ENCODE peak calls at places on chromosomes 1 and 21, in five cellular contexts. U is CD8-positive, alpha-beta memory T cell; Q is IMR-90; I is aorta; H is uterus. T is an unnamed sample.

GRCh38 chr1:209756608-209757445 is 974 bp downstream of the TRAF3IP3 start:
- DNase-seq in Q (no peak), U (peak; percentile 16), I (peak; percentile 68), H (no peak), T (no peak)

GRCh38 chr21:42003051-42003461 is 7.1 kb downstream of the ZBTB21 start:
- DNase-seq in H (no peak), Q (peak; percentile 76), U (no peak), I (no peak), T (no peak)

GRCh38 chr1:25517476-25518394 is 25.7 kb upstream of the LDLRAP1 start:
- DNase-seq in H (no peak), I (no peak), U (no peak), Q (no peak), T (no peak)

GRCh38 chr1:96291468-96291867 is 430.1 kb upstream of the PTBP2 start:
- DNase-seq in H (no peak), I (no peak), Q (no peak), U (no peak), T (no peak)

GRCh38 chr1:151399890-151400235 is 490 bp downstream of the PSMB4 start:
- DNase-seq in H (no peak), I (no peak), U (no peak), Q (peak; percentile 19), T (no peak)

GRCh38 chr1:178037510-178038253 is 56.2 kb upstream of the RASAL2 start:
- DNase-seq in H (peak; percentile 89), Q (peak; percentile 54), I (peak; percentile 92), U (no peak), T (peak; percentile 56)

GRCh38 chr1:171355727-171356126 is 41.7 kb downstream of the FMO4 start:
- DNase-seq in U (no peak), H (no peak), Q (no peak), I (no peak), T (no peak)

GRCh38 chr1:114745351-114745750 is 12.4 kb downstream of the CSDE1 start:
- DNase-seq in Q (peak; percentile 66), U (no peak), I (no peak), H (no peak), T (no peak)

GRCh38 chr1:64242895-64243756 is 39.7 kb downstream of the UBE2U start:
- DNase-seq in U (no peak), I (no peak), Q (peak; percentile 58), H (no peak), T (peak; percentile 28)

GRCh38 chr1:168243200-168243599 is 17.4 kb downstream of the SFT2D2 start:
- DNase-seq in I (no peak), Q (no peak), U (no peak), H (no peak), T (no peak)

GRCh38 chr1:59415876-59416275 is 119.0 kb downstream of the FGGY start:
- DNase-seq in Q (peak; percentile 40), I (no peak), H (no peak), U (no peak), T (no peak)

GRCh38 chr1:36446261-36446660 is 4.0 kb downstream of the OSCP1 start:
- DNase-seq in H (no peak), U (no peak), I (no peak), Q (no peak), T (no peak)

GRCh38 chr21:43936186-43936967 is 71.4 kb downstream of the AGPAT3 start:
- DNase-seq in I (no peak), U (no peak), Q (no peak), H (no peak), T (no peak)

GRCh38 chr1:92274939-92275338 is 23.8 kb downstream of the GLMN start:
- DNase-seq in I (no peak), Q (peak; percentile 54), H (no peak), U (no peak), T (no peak)

GRCh38 chr1:150386546-150387080 is 22.7 kb downstream of the RPRD2 start:
- DNase-seq in I (no peak), Q (no peak), U (no peak), H (no peak), T (no peak)

GRCh38 chr1:15803380-15803779 is 4.1 kb downstream of the UQCRHL start:
- DNase-seq in U (no peak), H (no peak), Q (peak; percentile 38), I (no peak), T (no peak)

GRCh38 chr21:37292946-37293345 is 25.8 kb upstream of the VPS26C start:
- DNase-seq in H (no peak), Q (peak; percentile 22), I (no peak), U (no peak), T (no peak)

GRCh38 chr1:71784989-71785388 is 497.4 kb downstream of the NEGR1 start:
- DNase-seq in I (no peak), U (no peak), Q (no peak), H (no peak), T (no peak)

GRCh38 chr1:6634278-6635052 is 9.8 kb downstream of the THAP3 start:
- DNase-seq in Q (peak; percentile 25), H (peak; percentile 47), I (peak; percentile 66), U (no peak), T (no peak)

GRCh38 chr1:162873671-162874666 is 13.0 kb upstream of the CCDC190 start:
- DNase-seq in Q (peak; percentile 85), I (no peak), H (no peak), U (no peak), T (peak; percentile 85)

GRCh38 chr1:111140680-111140967 is 601 bp downstream of the CEPT1 start:
- DNase-seq in U (no peak), I (no peak), Q (peak; percentile 36), H (no peak), T (no peak)

GRCh38 chr1:45721207-45721606 is 29.2 kb downstream of the IPP start:
- DNase-seq in Q (peak; percentile 61), H (no peak), U (no peak), I (no peak), T (peak; percentile 30)

GRCh38 chr1:46522184-46522968 is 29.1 kb downstream of the KNCN start:
- DNase-seq in Q (peak; percentile 45), U (no peak), I (peak; percentile 65), H (peak; percentile 20), T (peak; percentile 71)

GRCh38 chr1:234118911-234119310 is 214.4 kb downstream of the SLC35F3 start:
- DNase-seq in H (no peak), U (no peak), I (no peak), Q (no peak), T (no peak)

GRCh38 chr21:44865561-44866280 is 7.8 kb downstream of the PTTG1IP start:
- DNase-seq in H (no peak), I (peak; percentile 50), Q (no peak), U (no peak), T (no peak)

GRCh38 chr1:55257958-55258357 is 42.8 kb upstream of the USP24 start:
- DNase-seq in H (no peak), Q (peak; percentile 35), U (peak; percentile 47), I (no peak), T (no peak)

GRCh38 chr1:201769072-201769471 is 59.9 kb upstream of the IPO9 start:
- DNase-seq in U (no peak), H (no peak), I (no peak), Q (no peak), T (no peak)

GRCh38 chr1:64911326-64911725 is 55.0 kb downstream of the JAK1 start:
- DNase-seq in H (no peak), Q (no peak), U (no peak), I (no peak), T (no peak)

GRCh38 chr1:214280386-214281029 is 451 bp upstream of the SMYD2 start:
- DNase-seq in Q (peak; percentile 37), U (no peak), I (peak; percentile 54), H (peak; percentile 20), T (peak; percentile 62)

GRCh38 chr1:21659099-21659923 is 9.8 kb downstream of the RAP1GAP start:
- DNase-seq in I (peak; percentile 71), H (peak; percentile 62), U (peak; percentile 75), Q (peak; percentile 36), T (peak; percentile 82)
- H3K4me3 ChIP-seq in I (no peak overlapping the region), H (no peak overlapping the region), U (peak overlapping the region; percentile 45), Q (no peak overlapping the region), T (no peak overlapping the region)

GRCh38 chr1:18903313-18903671 is 937 bp upstream of the ALDH4A1 start:
- DNase-seq in Q (no peak), H (no peak), U (no peak), I (no peak), T (no peak)

GRCh38 chr1:18902523-18903312 is at the start of gene ALDH4A1:
- DNase-seq in U (peak; percentile 92), Q (peak; percentile 98), H (peak; percentile 98), I (peak; percentile 99), T (peak; percentile 98)

GRCh38 chr1:18901147-18901951 is 1.0 kb downstream of the ALDH4A1 start:
- DNase-seq in Q (no peak), I (no peak), H (no peak), U (no peak), T (no peak)

GRCh38 chr1:18900303-18900841 is 2.0 kb downstream of the ALDH4A1 start:
- DNase-seq in U (no peak), Q (peak; percentile 60), I (no peak), H (no peak), T (no peak)

GRCh38 chr1:18901952-18902522 is 318 bp downstream of the ALDH4A1 start:
- DNase-seq in I (no peak), U (no peak), H (peak; percentile 34), Q (no peak), T (no peak)
- H3K27ac ChIP-seq in I (peak overlapping the region; percentile 60), U (peak overlapping the region; percentile 77), H (peak overlapping the region; percentile 93), Q (peak overlapping the region; percentile 46), T (peak overlapping the region; percentile 95)

DNA sequence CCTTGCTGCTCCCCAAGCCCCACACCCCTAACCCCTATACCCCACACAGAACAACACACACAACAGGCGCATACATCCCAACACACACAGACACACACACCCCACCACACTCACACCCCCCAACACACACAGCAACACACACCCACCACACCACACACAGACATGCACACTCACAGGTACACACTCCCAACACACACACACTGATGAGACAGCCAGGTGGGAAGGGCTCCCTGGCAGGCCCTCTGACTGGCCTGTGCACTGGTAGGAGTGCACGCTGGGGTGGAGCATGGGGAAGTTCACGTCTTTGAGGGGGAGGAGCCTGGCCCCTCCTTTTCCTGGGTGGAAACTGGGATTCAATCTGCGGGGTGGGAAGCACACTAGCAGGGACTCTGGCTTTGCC is 116.7 kb downstream of the RHOU start:
- DNase-seq in H (no peak), U (no peak), Q (no peak), I (no peak), T (no peak)
- H3K4me1 ChIP-seq in H (no peaks in the 10 kb centered on the region), U (no peaks in the 10 kb centered on the region), Q (peaks cover 5% of the 10 kb centered on the region), I (no peaks in the 10 kb centered on the region), T (no peaks in the 10 kb centered on the region)

GRCh38 chr1:204285438-204286322 is 71.9 kb upstream of the GOLT1A start:
- DNase-seq in H (no peak), Q (no peak), I (no peak), U (no peak), T (no peak)

GRCh38 chr1:204287466-204287881 is 72.3 kb downstream of the PLEKHA6 start:
- DNase-seq in H (no peak), Q (no peak), U (no peak), I (no peak), T (peak; percentile 10)

GRCh38 chr1:204286323-204286714 is 72.5 kb upstream of the GOLT1A start:
- DNase-seq in U (no peak), I (no peak), H (no peak), Q (no peak), T (no peak)

GRCh38 chr1:204288061-204288588 is 71.6 kb downstream of the PLEKHA6 start:
- DNase-seq in Q (no peak), I (no peak), H (peak; percentile 79), U (no peak), T (no peak)

GRCh38 chr1:204286841-204287387 is 72.8 kb downstream of the PLEKHA6 start:
- DNase-seq in I (peak; percentile 79), H (no peak), Q (no peak), U (peak; percentile 28), T (peak; percentile 21)
- H3K4me3 ChIP-seq in I (no peak overlapping the region), H (no peak overlapping the region), Q (no peak overlapping the region), U (peak overlapping the region; percentile 55), T (no peak overlapping the region)

T was measured in SJSA1.